ENCODE peak calls at places on chromosomes 6 and 20, in nine cellular contexts. C, O, S, B, Y, L, T, X and F are unnamed samples.

GRCh38 chr6:151372164-151372563 is 19.2 kb downstream of the ZBTB2 start:
- DNase-seq in C (no peak), O (no peak), S (no peak), B (no peak), Y (peak), L (no peak), T (no peak), X (no peak), F (no peak)

GRCh38 chr6:125787791-125788190 is 3.0 kb upstream of the NCOA7 start:
- DNase-seq in C (no peak), O (peak), S (peak), B (peak), Y (peak), L (no peak), T (peak), X (peak), F (peak)

GRCh38 chr6:56004421-56004820 is 129.0 kb upstream of the BMP5 start:
- DNase-seq in C (no peak), O (peak), S (no peak), B (peak), Y (peak), L (no peak), T (peak), X (no peak), F (peak)

GRCh38 chr6:111032493-111033140 is 50.8 kb downstream of the RPF2 start:
- DNase-seq in C (no peak), O (no peak), S (no peak), B (no peak), Y (peak), L (no peak), T (no peak), X (no peak), F (no peak)

GRCh38 chr6:7541175-7542064 is at the start of gene DSP:
- DNase-seq in C (peak), O (peak), S (peak), B (no peak), Y (peak), L (no peak), T (peak), X (peak), F (no peak)

GRCh38 chr20:846894-847278 is 13.4 kb downstream of the FAM110A start:
- DNase-seq in C (peak), O (no peak), S (no peak), B (no peak), Y (no peak), L (peak), T (no peak), X (no peak), F (peak)

GRCh38 chr6:102848796-102849195 is 1455.3 kb downstream of the GRIK2 start:
- DNase-seq in C (no peak), O (no peak), S (no peak), B (no peak), Y (no peak), L (no peak), T (no peak), X (no peak), F (no peak)

GRCh38 chr20:3805594-3806264 is 9.6 kb downstream of the CDC25B start:
- DNase-seq in C (peak), O (peak), S (no peak), B (no peak), Y (peak), L (no peak), T (peak), X (no peak), F (peak)

GRCh38 chr6:134446228-134446848 is 128.4 kb upstream of the SGK1 start:
- DNase-seq in C (no peak), O (no peak), S (peak), B (no peak), Y (peak), L (no peak), T (peak), X (peak), F (no peak)

GRCh38 chr20:62707981-62708521 is 585 bp upstream of the NTSR1 start:
- DNase-seq in C (no peak), O (peak), S (no peak), B (peak), Y (no peak), L (no peak), T (no peak), X (peak), F (no peak)

GRCh38 chr20:7775072-7775471 is 165.2 kb downstream of the HAO1 start:
- DNase-seq in C (no peak), O (no peak), S (no peak), B (no peak), Y (no peak), L (no peak), T (peak), X (no peak), F (no peak)

GRCh38 chr6:134521116-134521501 is 203.2 kb upstream of the SGK1 start:
- DNase-seq in C (no peak), O (no peak), S (no peak), B (no peak), Y (no peak), L (no peak), T (no peak), X (no peak), F (no peak)

GRCh38 chr20:50144362-50144761 is 9.2 kb downstream of the PEDS1 start:
- DNase-seq in C (no peak), O (peak), S (peak), B (peak), Y (peak), L (no peak), T (peak), X (no peak), F (peak)

GRCh38 chr6:37516920-37517405 is 17.3 kb upstream of the CCDC167 start:
- DNase-seq in C (peak), O (no peak), S (no peak), B (no peak), Y (no peak), L (no peak), T (peak), X (no peak), F (no peak)

GRCh38 chr20:48695255-48695654 is 132.5 kb downstream of the PREX1 start:
- DNase-seq in C (no peak), O (no peak), S (peak), B (no peak), Y (no peak), L (no peak), T (no peak), X (no peak), F (no peak)

GRCh38 chr6:135270676-135271536 is 89.8 kb downstream of the MYB start:
- DNase-seq in C (no peak), O (no peak), S (peak), B (no peak), Y (no peak), L (no peak), T (no peak), X (peak), F (no peak)

GRCh38 chr6:30101423-30101938 is 11.4 kb downstream of the TRIM31 start:
- DNase-seq in C (no peak), O (no peak), S (no peak), B (no peak), Y (no peak), L (no peak), T (no peak), X (no peak), F (no peak)

GRCh38 chr20:43124261-43124660 is 65.4 kb downstream of the PTPRT start:
- DNase-seq in C (no peak), O (no peak), S (no peak), B (no peak), Y (no peak), L (no peak), T (no peak), X (no peak), F (no peak)

GRCh38 chr6:28336284-28337024 is 506 bp upstream of the ZSCAN31 start:
- DNase-seq in C (no peak), O (peak), S (peak), B (peak), Y (peak), L (peak), T (no peak), X (peak), F (peak)

GRCh38 chr6:99613398-99613704 is 6.7 kb downstream of the PRDM13 start:
- DNase-seq in C (peak), O (no peak), S (no peak), B (no peak), Y (peak), L (no peak), T (peak), X (no peak), F (no peak)

GRCh38 chr6:17396256-17396655 is 2.9 kb downstream of the CAP2 start:
- DNase-seq in C (no peak), O (no peak), S (no peak), B (no peak), Y (no peak), L (no peak), T (no peak), X (no peak), F (no peak)

GRCh38 chr20:53837126-53837826 is 233.1 kb downstream of the BCAS1 start:
- DNase-seq in C (no peak), O (no peak), S (no peak), B (no peak), Y (no peak), L (no peak), T (no peak), X (peak), F (no peak)

GRCh38 chr6:152309648-152310047 is 327.5 kb downstream of the SYNE1 start:
- DNase-seq in C (peak), O (peak), S (no peak), B (no peak), Y (no peak), L (peak), T (no peak), X (no peak), F (no peak)

GRCh38 chr6:66128676-66129075 is 421.6 kb upstream of the EYS start:
- DNase-seq in C (no peak), O (no peak), S (no peak), B (no peak), Y (no peak), L (no peak), T (no peak), X (no peak), F (no peak)

GRCh38 chr6:41335296-41335695 is at the start of gene NCR2:
- DNase-seq in C (no peak), O (no peak), S (no peak), B (no peak), Y (no peak), L (no peak), T (no peak), X (no peak), F (no peak)

GRCh38 chr6:2665169-2666070 is 85.3 kb downstream of the MYLK4 start:
- DNase-seq in C (no peak), O (no peak), S (no peak), B (no peak), Y (peak), L (no peak), T (no peak), X (no peak), F (no peak)

GRCh38 chr20:50278684-50279531 is 88.3 kb downstream of the CEBPB start:
- DNase-seq in C (peak), O (peak), S (peak), B (no peak), Y (no peak), L (no peak), T (peak), X (peak), F (no peak)

GRCh38 chr6:139402935-139403386 is 28.5 kb upstream of the CITED2 start:
- DNase-seq in C (no peak), O (peak), S (peak), B (no peak), Y (peak), L (no peak), T (peak), X (no peak), F (peak)

GRCh38 chr6:26071135-26071534 is 16.1 kb upstream of the HFE start:
- DNase-seq in C (no peak), O (no peak), S (peak), B (no peak), Y (peak), L (no peak), T (peak), X (no peak), F (no peak)

GRCh38 chr6:128655978-128656498 is 135.6 kb upstream of the PTPRK start:
- DNase-seq in C (no peak), O (peak), S (no peak), B (no peak), Y (peak), L (no peak), T (peak), X (peak), F (no peak)

GRCh38 chr6:166614171-166614583 is 12.9 kb downstream of the RPS6KA2 start:
- DNase-seq in C (no peak), O (no peak), S (no peak), B (no peak), Y (no peak), L (no peak), T (no peak), X (no peak), F (no peak)

GRCh38 chr6:37517411-37517812 is 17.7 kb upstream of the CCDC167 start:
- DNase-seq in C (peak), O (no peak), S (peak), B (peak), Y (no peak), L (peak), T (peak), X (no peak), F (peak)

GRCh38 chr6:42140756-42141602 is 1.4 kb downstream of the C6orf132 start:
- DNase-seq in C (no peak), O (no peak), S (peak), B (no peak), Y (peak), L (no peak), T (peak), X (peak), F (no peak)